ENCODE peak calls at places on chromosomes 7 and 10, in ten cellular contexts. D is AG08395; K is stimulated activated CD8-positive, alpha-beta memory T cell treated with anti-CD3 and anti-CD28 coated beads, Interleukin-7, amount 100 ng/mL, for 1 hour; Q is SW480; N is fibroblast of lung; T is activated CD8-positive, alpha-beta memory T cell treated with anti-CD3 and anti-CD28 coated beads for 4 hours; W is psoas muscle; U is heart right ventricle; A is epithelial cell of esophagus; L is spleen. S is an unnamed sample.

GRCh38 chr10:86065711-86066251 is 300.8 kb downstream of the GRID1 start:
- DNase-seq in D (no peak), K (no peak), Q (no peak), N (no peak), T (no peak), W (no peak), U (no peak), A (no peak), L (peak), S (no peak)

GRCh38 chr10:133419211-133419950 is 5.0 kb downstream of the SPRN start:
- DNase-seq in D (no peak), K (no peak), Q (no peak), N (no peak), T (no peak), W (peak), U (no peak), A (no peak), L (peak), S (no peak)

GRCh38 chr7:36129048-36129534 is 24.0 kb upstream of the EEPD1 start:
- DNase-seq in D (peak), K (no peak), Q (peak), N (peak), T (no peak), W (peak), U (peak), A (peak), L (no peak), S (no peak)

GRCh38 chr10:23432161-23432560 is 6.7 kb upstream of the OTUD1 start:
- DNase-seq in D (peak), K (no peak), Q (no peak), N (peak), T (no peak), W (no peak), U (no peak), A (peak), L (no peak), S (no peak)

GRCh38 chr7:45708046-45708950 is 134.1 kb downstream of the ADCY1 start:
- DNase-seq in D (no peak), K (no peak), Q (no peak), N (no peak), T (no peak), W (no peak), U (no peak), A (no peak), L (peak), S (no peak)

GRCh38 chr7:140639366-140640053 is 1.1 kb downstream of the DENND2A start:
- DNase-seq in D (peak), K (no peak), Q (peak), N (peak), T (no peak), W (peak), U (peak), A (no peak), L (peak), S (no peak)

GRCh38 chr7:151093748-151094147 is 7.5 kb downstream of the AGAP3 start:
- DNase-seq in D (no peak), K (no peak), Q (no peak), N (no peak), T (no peak), W (no peak), U (no peak), A (no peak), L (no peak), S (no peak)

GRCh38 chr10:1180836-1181235 is 124.7 kb downstream of the WDR37 start:
- DNase-seq in D (no peak), K (no peak), Q (no peak), N (no peak), T (no peak), W (peak), U (no peak), A (no peak), L (peak), S (no peak)

GRCh38 chr7:97021443-97022261 is 3.0 kb downstream of the DLX5 start:
- DNase-seq in D (no peak), K (no peak), Q (no peak), N (no peak), T (no peak), W (no peak), U (no peak), A (no peak), L (peak), S (no peak)

GRCh38 chr10:43305881-43306280 is 39.0 kb upstream of the RASGEF1A start:
- DNase-seq in D (no peak), K (no peak), Q (no peak), N (no peak), T (no peak), W (no peak), U (no peak), A (peak), L (no peak), S (no peak)

GRCh38 chr10:46014683-46015405 is 15.6 kb downstream of the NCOA4 start:
- DNase-seq in D (no peak), K (no peak), Q (no peak), N (peak), T (no peak), W (no peak), U (no peak), A (no peak), L (no peak), S (no peak)

GRCh38 chr7:85135931-85136330 is 50.9 kb downstream of the SEMA3D start:
- DNase-seq in D (peak), K (no peak), Q (no peak), N (peak), T (no peak), W (no peak), U (no peak), A (no peak), L (no peak), S (no peak)

GRCh38 chr7:142053988-142054387 is 57.5 kb upstream of the MGAM2 start:
- DNase-seq in D (no peak), K (no peak), Q (no peak), N (no peak), T (no peak), W (no peak), U (no peak), A (no peak), L (no peak), S (no peak)

GRCh38 chr10:34206078-34206477 is 609.0 kb downstream of the PARD3 start:
- DNase-seq in D (no peak), K (no peak), Q (no peak), N (no peak), T (no peak), W (no peak), U (no peak), A (no peak), L (no peak), S (no peak)

GRCh38 chr10:70274643-70275042 is 9.2 kb downstream of the NPFFR1 start:
- DNase-seq in D (peak), K (no peak), Q (no peak), N (peak), T (no peak), W (no peak), U (no peak), A (no peak), L (no peak), S (no peak)

GRCh38 chr10:126798649-126799048 is 106.6 kb upstream of the DOCK1 start:
- DNase-seq in D (no peak), K (no peak), Q (no peak), N (no peak), T (no peak), W (no peak), U (no peak), A (peak), L (no peak), S (no peak)

GRCh38 chr10:99612167-99612831 is 7.9 kb downstream of the SLC25A28 start:
- DNase-seq in D (peak), K (no peak), Q (peak), N (peak), T (no peak), W (no peak), U (peak), A (peak), L (no peak), S (peak)

GRCh38 chr7:6221340-6222319 is 50.8 kb downstream of the CYTH3 start:
- DNase-seq in D (no peak), K (no peak), Q (no peak), N (no peak), T (peak), W (no peak), U (no peak), A (no peak), L (no peak), S (no peak)

GRCh38 chr7:150631866-150632864 is at the start of gene GIMAP6:
- DNase-seq in D (no peak), K (no peak), Q (no peak), N (no peak), T (peak), W (no peak), U (peak), A (no peak), L (peak), S (no peak)

GRCh38 chr10:77236700-77237099 is 400.9 kb downstream of the KCNMA1 start:
- DNase-seq in D (no peak), K (no peak), Q (no peak), N (peak), T (no peak), W (no peak), U (no peak), A (peak), L (no peak), S (no peak)

GRCh38 chr7:96090756-96091155 is 231.1 kb downstream of the SLC25A13 start:
- DNase-seq in D (no peak), K (no peak), Q (no peak), N (no peak), T (no peak), W (no peak), U (no peak), A (no peak), L (no peak), S (no peak)

GRCh38 chr10:94133239-94133638 is 139.5 kb downstream of the PLCE1 start:
- DNase-seq in D (peak), K (no peak), Q (no peak), N (no peak), T (no peak), W (peak), U (peak), A (peak), L (no peak), S (no peak)

GRCh38 chr10:805635-806305 is 116.3 kb upstream of the DIP2C start:
- DNase-seq in D (no peak), K (no peak), Q (no peak), N (no peak), T (no peak), W (no peak), U (no peak), A (no peak), L (peak), S (no peak)

GRCh38 chr10:14365231-14365744 is 34.6 kb upstream of the FRMD4A start:
- DNase-seq in D (no peak), K (no peak), Q (no peak), N (no peak), T (no peak), W (no peak), U (no peak), A (no peak), L (no peak), S (no peak)

GRCh38 chr10:22854935-22855421 is 72.9 kb upstream of the ARMC3 start:
- DNase-seq in D (no peak), K (no peak), Q (no peak), N (peak), T (no peak), W (no peak), U (peak), A (no peak), L (no peak), S (no peak)

GRCh38 chr10:71357792-71358265 is 38.8 kb downstream of the SLC29A3 start:
- DNase-seq in D (peak), K (no peak), Q (no peak), N (peak), T (no peak), W (no peak), U (no peak), A (no peak), L (no peak), S (no peak)

GRCh38 chr7:129176853-129177369 is 11.5 kb upstream of the SMO start:
- DNase-seq in D (no peak), K (no peak), Q (no peak), N (no peak), T (no peak), W (no peak), U (no peak), A (no peak), L (no peak), S (no peak)

GRCh38 chr7:128682125-128682524 is 10.0 kb downstream of the GARIN1A start:
- DNase-seq in D (no peak), K (no peak), Q (no peak), N (no peak), T (no peak), W (no peak), U (no peak), A (no peak), L (no peak), S (no peak)

GRCh38 chr10:71677261-71677660 is 42.3 kb downstream of the C10orf105 start:
- DNase-seq in D (no peak), K (no peak), Q (no peak), N (no peak), T (no peak), W (peak), U (no peak), A (no peak), L (no peak), S (no peak)

GRCh38 chr7:105022458-105022857 is 8.5 kb downstream of the KMT2E start:
- DNase-seq in D (no peak), K (no peak), Q (no peak), N (no peak), T (no peak), W (no peak), U (no peak), A (no peak), L (no peak), S (no peak)

GRCh38 chr7:149254181-149254858 is 7.7 kb upstream of the ZNF783 start:
- DNase-seq in D (no peak), K (no peak), Q (no peak), N (no peak), T (no peak), W (no peak), U (no peak), A (no peak), L (no peak), S (no peak)

GRCh38 chr10:124577651-124578050 is 116.0 kb downstream of the LHPP start:
- DNase-seq in D (no peak), K (no peak), Q (no peak), N (no peak), T (no peak), W (no peak), U (no peak), A (no peak), L (peak), S (no peak)

GRCh38 chr7:107180378-107180777 is 11.6 kb downstream of the HBP1 start:
- DNase-seq in D (no peak), K (peak), Q (peak), N (peak), T (peak), W (peak), U (no peak), A (peak), L (no peak), S (no peak)

GRCh38 chr7:37786741-37787569 is 61.4 kb upstream of the NME8 start:
- DNase-seq in D (no peak), K (no peak), Q (no peak), N (no peak), T (no peak), W (no peak), U (no peak), A (no peak), L (no peak), S (no peak)

GRCh38 chr7:23938937-23939552 is 229.0 kb downstream of the STK31 start:
- DNase-seq in D (peak), K (no peak), Q (peak), N (peak), T (no peak), W (no peak), U (no peak), A (peak), L (no peak), S (no peak)